ENCODE peak calls at places on chromosomes 4 and X, in five cellular contexts. D is smooth muscle cell of the brain vasculature; Q is HEK293T; A is CD8-positive, alpha-beta memory T cell; M is activated T-helper 1 cell treated with anti-CD3 and anti-CD28 coated beads, Interleukin-12 subunit alpha, Interleukin-12 subunit beta, Interleukin-2, Interleukin-4 antibody, amounts not matched to agents 30 ng/mL and 10 ng/mL and 1 ng/mL, durations not matched to agents 14 hours and 24 hours and 36 hours. B is an unnamed sample.
A peak's percentile ranks its signal among the peaks of the same experiment; 100 is the strongest.

GRCh38 chrX:38646129-38646528 is 84.8 kb downstream of the TSPAN7 start:
- DNase-seq in D (no peak), M (no peak), Q (no peak), A (no peak), B (no peak)

GRCh38 chrX:25290132-25290531 is 274.4 kb upstream of the ARX start:
- DNase-seq in Q (no peak), A (no peak), M (no peak), D (no peak), B (no peak)

GRCh38 chr4:17448689-17449088 is 63.2 kb downstream of the QDPR start:
- DNase-seq in A (no peak), M (no peak), Q (no peak), D (no peak), B (no peak)

GRCh38 chr4:41913509-41913908 is 21.7 kb upstream of the TMEM33 start:
- DNase-seq in Q (no peak), D (no peak), M (no peak), A (no peak), B (no peak)

GRCh38 chr4:667545-667925 is 6.5 kb downstream of the ATP5ME start:
- DNase-seq in M (no peak), Q (no peak), D (no peak), A (no peak), B (no peak)

GRCh38 chr4:57037982-57038604 is 59.4 kb downstream of the POLR2B start:
- DNase-seq in D (no peak), A (no peak), M (no peak), Q (peak; percentile 77), B (no peak)

GRCh38 chrX:95884196-95884595 is 800.4 kb upstream of the DIAPH2 start:
- DNase-seq in A (no peak), Q (no peak), D (no peak), M (no peak), B (no peak)

GRCh38 chrX:84339507-84340364 is 151.7 kb upstream of the RPS6KA6 start:
- DNase-seq in M (no peak), A (no peak), Q (peak; percentile 39), D (no peak), B (no peak)

GRCh38 chr4:83124079-83124780 is 9.7 kb upstream of the PLAC8 start:
- DNase-seq in Q (no peak), D (no peak), A (no peak), M (no peak), B (no peak)

GRCh38 chr4:89657931-89658700 is 178.8 kb downstream of the SNCA start:
- DNase-seq in D (peak; percentile 6), A (no peak), Q (peak; percentile 17), M (no peak), B (no peak)